ENCODE peak calls at places on chromosomes 5 and 9, in ten cellular contexts. One of them, this sample, is unnamed.

GRCh38 chr9:79667716-79668458 is 96.1 kb downstream of the TLE4 start:
- DNase-seq in amygdala: no peak
- DNase-seq in stimulated activated CD4-positive, alpha-beta T cell treated with anti-CD3 and anti-CD28 coated beads, Interleukin-2, amount 100 ng/mL, for 48 hours: no peak
- DNase-seq in epithelial cell of esophagus: no peak
- DNase-seq in NCI-H345: peak
- DNase-seq in HCEC 1CT: no peak
- DNase-seq in stimulated activated CD8-positive, alpha-beta memory T cell treated with anti-CD3 and anti-CD28 coated beads, Interleukin-15, amount 100 ng/mL, for 4 hours: no peak
- DNase-seq in Kasumi-1: no peak
- DNase-seq in tibial artery: no peak
- DNase-seq in upper lobe of right lung: no peak
- DNase-seq in this sample: no peak

GRCh38 chr5:129629581-129629980 is 118.3 kb upstream of the MINAR2 start:
- DNase-seq in NCI-H345: no peak
- DNase-seq in Kasumi-1: peak
- DNase-seq in tibial artery: no peak
- DNase-seq in upper lobe of right lung: no peak
- DNase-seq in epithelial cell of esophagus: no peak
- DNase-seq in amygdala: no peak
- DNase-seq in HCEC 1CT: no peak
- DNase-seq in stimulated activated CD4-positive, alpha-beta T cell treated with anti-CD3 and anti-CD28 coated beads, Interleukin-2, amount 100 ng/mL, for 48 hours: no peak
- DNase-seq in stimulated activated CD8-positive, alpha-beta memory T cell treated with anti-CD3 and anti-CD28 coated beads, Interleukin-15, amount 100 ng/mL, for 4 hours: no peak
- DNase-seq in this sample: no peak

GRCh38 chr9:107127608-107128007 is 155.5 kb upstream of the RAD23B start:
- DNase-seq in tibial artery: no peak
- DNase-seq in epithelial cell of esophagus: no peak
- DNase-seq in HCEC 1CT: no peak
- DNase-seq in amygdala: no peak
- DNase-seq in Kasumi-1: no peak
- DNase-seq in stimulated activated CD4-positive, alpha-beta T cell treated with anti-CD3 and anti-CD28 coated beads, Interleukin-2, amount 100 ng/mL, for 48 hours: no peak
- DNase-seq in upper lobe of right lung: no peak
- DNase-seq in NCI-H345: no peak
- DNase-seq in stimulated activated CD8-positive, alpha-beta memory T cell treated with anti-CD3 and anti-CD28 coated beads, Interleukin-15, amount 100 ng/mL, for 4 hours: no peak
- DNase-seq in this sample: no peak

GRCh38 chr5:17305024-17305423 is 87.6 kb downstream of the BASP1 start:
- DNase-seq in epithelial cell of esophagus: no peak
- DNase-seq in Kasumi-1: no peak
- DNase-seq in tibial artery: no peak
- DNase-seq in stimulated activated CD8-positive, alpha-beta memory T cell treated with anti-CD3 and anti-CD28 coated beads, Interleukin-15, amount 100 ng/mL, for 4 hours: no peak
- DNase-seq in amygdala: no peak
- DNase-seq in upper lobe of right lung: no peak
- DNase-seq in stimulated activated CD4-positive, alpha-beta T cell treated with anti-CD3 and anti-CD28 coated beads, Interleukin-2, amount 100 ng/mL, for 48 hours: no peak
- DNase-seq in HCEC 1CT: no peak
- DNase-seq in NCI-H345: no peak
- DNase-seq in this sample: no peak

GRCh38 chr5:137129906-137130680 is 369.0 kb downstream of the SPOCK1 start:
- DNase-seq in tibial artery: no peak
- DNase-seq in NCI-H345: no peak
- DNase-seq in HCEC 1CT: no peak
- DNase-seq in upper lobe of right lung: no peak
- DNase-seq in amygdala: no peak
- DNase-seq in stimulated activated CD8-positive, alpha-beta memory T cell treated with anti-CD3 and anti-CD28 coated beads, Interleukin-15, amount 100 ng/mL, for 4 hours: no peak
- DNase-seq in Kasumi-1: no peak
- DNase-seq in stimulated activated CD4-positive, alpha-beta T cell treated with anti-CD3 and anti-CD28 coated beads, Interleukin-2, amount 100 ng/mL, for 48 hours: no peak
- DNase-seq in epithelial cell of esophagus: no peak
- DNase-seq in this sample: no peak

GRCh38 chr5:56183507-56183906 is 49.6 kb downstream of the ANKRD55 start:
- DNase-seq in stimulated activated CD4-positive, alpha-beta T cell treated with anti-CD3 and anti-CD28 coated beads, Interleukin-2, amount 100 ng/mL, for 48 hours: no peak
- DNase-seq in HCEC 1CT: peak
- DNase-seq in upper lobe of right lung: no peak
- DNase-seq in amygdala: no peak
- DNase-seq in NCI-H345: no peak
- DNase-seq in Kasumi-1: no peak
- DNase-seq in tibial artery: no peak
- DNase-seq in epithelial cell of esophagus: peak
- DNase-seq in stimulated activated CD8-positive, alpha-beta memory T cell treated with anti-CD3 and anti-CD28 coated beads, Interleukin-15, amount 100 ng/mL, for 4 hours: no peak
- DNase-seq in this sample: peak

GRCh38 chr9:135036861-135037465 is 50.5 kb upstream of the OLFM1 start:
- DNase-seq in amygdala: no peak
- DNase-seq in NCI-H345: no peak
- DNase-seq in epithelial cell of esophagus: no peak
- DNase-seq in upper lobe of right lung: peak
- DNase-seq in HCEC 1CT: no peak
- DNase-seq in tibial artery: no peak
- DNase-seq in stimulated activated CD8-positive, alpha-beta memory T cell treated with anti-CD3 and anti-CD28 coated beads, Interleukin-15, amount 100 ng/mL, for 4 hours: no peak
- DNase-seq in stimulated activated CD4-positive, alpha-beta T cell treated with anti-CD3 and anti-CD28 coated beads, Interleukin-2, amount 100 ng/mL, for 48 hours: no peak
- DNase-seq in Kasumi-1: no peak
- DNase-seq in this sample: no peak

GRCh38 chr9:88418715-88419540 is 30.7 kb downstream of the SPIN1 start:
- DNase-seq in tibial artery: no peak
- DNase-seq in upper lobe of right lung: no peak
- DNase-seq in epithelial cell of esophagus: peak
- DNase-seq in stimulated activated CD4-positive, alpha-beta T cell treated with anti-CD3 and anti-CD28 coated beads, Interleukin-2, amount 100 ng/mL, for 48 hours: peak
- DNase-seq in stimulated activated CD8-positive, alpha-beta memory T cell treated with anti-CD3 and anti-CD28 coated beads, Interleukin-15, amount 100 ng/mL, for 4 hours: no peak
- DNase-seq in Kasumi-1: peak
- DNase-seq in NCI-H345: no peak
- DNase-seq in HCEC 1CT: peak
- DNase-seq in amygdala: no peak
- DNase-seq in this sample: no peak

GRCh38 chr9:128882677-128883590 is 1.0 kb downstream of the LRRC8A start:
- DNase-seq in stimulated activated CD8-positive, alpha-beta memory T cell treated with anti-CD3 and anti-CD28 coated beads, Interleukin-15, amount 100 ng/mL, for 4 hours: no peak
- DNase-seq in stimulated activated CD4-positive, alpha-beta T cell treated with anti-CD3 and anti-CD28 coated beads, Interleukin-2, amount 100 ng/mL, for 48 hours: no peak
- DNase-seq in Kasumi-1: peak
- DNase-seq in upper lobe of right lung: no peak
- DNase-seq in NCI-H345: no peak
- DNase-seq in tibial artery: no peak
- DNase-seq in amygdala: no peak
- DNase-seq in HCEC 1CT: no peak
- DNase-seq in epithelial cell of esophagus: peak
- DNase-seq in this sample: peak

GRCh38 chr5:74200560-74200959 is 440.0 kb downstream of the ENC1 start:
- DNase-seq in epithelial cell of esophagus: no peak
- DNase-seq in upper lobe of right lung: no peak
- DNase-seq in Kasumi-1: no peak
- DNase-seq in stimulated activated CD8-positive, alpha-beta memory T cell treated with anti-CD3 and anti-CD28 coated beads, Interleukin-15, amount 100 ng/mL, for 4 hours: no peak
- DNase-seq in stimulated activated CD4-positive, alpha-beta T cell treated with anti-CD3 and anti-CD28 coated beads, Interleukin-2, amount 100 ng/mL, for 48 hours: no peak
- DNase-seq in amygdala: no peak
- DNase-seq in HCEC 1CT: no peak
- DNase-seq in tibial artery: no peak
- DNase-seq in NCI-H345: no peak
- DNase-seq in this sample: no peak

GRCh38 chr9:5587024-5587423 is 41.9 kb upstream of the RIC1 start:
- DNase-seq in Kasumi-1: no peak
- DNase-seq in tibial artery: no peak
- DNase-seq in upper lobe of right lung: no peak
- DNase-seq in epithelial cell of esophagus: peak
- DNase-seq in HCEC 1CT: peak
- DNase-seq in NCI-H345: no peak
- DNase-seq in stimulated activated CD4-positive, alpha-beta T cell treated with anti-CD3 and anti-CD28 coated beads, Interleukin-2, amount 100 ng/mL, for 48 hours: peak
- DNase-seq in amygdala: no peak
- DNase-seq in stimulated activated CD8-positive, alpha-beta memory T cell treated with anti-CD3 and anti-CD28 coated beads, Interleukin-15, amount 100 ng/mL, for 4 hours: no peak
- DNase-seq in this sample: peak

GRCh38 chr5:135457424-135458071 is 5.4 kb upstream of the TIFAB start:
- DNase-seq in tibial artery: no peak
- DNase-seq in upper lobe of right lung: peak
- DNase-seq in amygdala: peak
- DNase-seq in NCI-H345: peak
- DNase-seq in epithelial cell of esophagus: peak
- DNase-seq in stimulated activated CD8-positive, alpha-beta memory T cell treated with anti-CD3 and anti-CD28 coated beads, Interleukin-15, amount 100 ng/mL, for 4 hours: no peak
- DNase-seq in stimulated activated CD4-positive, alpha-beta T cell treated with anti-CD3 and anti-CD28 coated beads, Interleukin-2, amount 100 ng/mL, for 48 hours: peak
- DNase-seq in HCEC 1CT: peak
- DNase-seq in Kasumi-1: peak
- DNase-seq in this sample: peak

GRCh38 chr5:172903790-172904189 is 55.4 kb upstream of the RPL26L1 start:
- DNase-seq in stimulated activated CD4-positive, alpha-beta T cell treated with anti-CD3 and anti-CD28 coated beads, Interleukin-2, amount 100 ng/mL, for 48 hours: no peak
- DNase-seq in epithelial cell of esophagus: peak
- DNase-seq in stimulated activated CD8-positive, alpha-beta memory T cell treated with anti-CD3 and anti-CD28 coated beads, Interleukin-15, amount 100 ng/mL, for 4 hours: no peak
- DNase-seq in tibial artery: no peak
- DNase-seq in HCEC 1CT: peak
- DNase-seq in upper lobe of right lung: no peak
- DNase-seq in amygdala: no peak
- DNase-seq in Kasumi-1: no peak
- DNase-seq in NCI-H345: no peak
- DNase-seq in this sample: peak

GRCh38 chr5:80246995-80247729 is 8.7 kb downstream of the SERINC5 start:
- DNase-seq in amygdala: no peak
- DNase-seq in stimulated activated CD8-positive, alpha-beta memory T cell treated with anti-CD3 and anti-CD28 coated beads, Interleukin-15, amount 100 ng/mL, for 4 hours: peak
- DNase-seq in tibial artery: peak
- DNase-seq in NCI-H345: peak
- DNase-seq in upper lobe of right lung: no peak
- DNase-seq in HCEC 1CT: peak
- DNase-seq in Kasumi-1: peak
- DNase-seq in epithelial cell of esophagus: peak
- DNase-seq in stimulated activated CD4-positive, alpha-beta T cell treated with anti-CD3 and anti-CD28 coated beads, Interleukin-2, amount 100 ng/mL, for 48 hours: peak
- DNase-seq in this sample: peak

GRCh38 chr9:85053206-85053605 is 383.7 kb downstream of the NTRK2 start:
- DNase-seq in HCEC 1CT: no peak
- DNase-seq in amygdala: no peak
- DNase-seq in NCI-H345: no peak
- DNase-seq in Kasumi-1: no peak
- DNase-seq in stimulated activated CD4-positive, alpha-beta T cell treated with anti-CD3 and anti-CD28 coated beads, Interleukin-2, amount 100 ng/mL, for 48 hours: no peak
- DNase-seq in epithelial cell of esophagus: peak
- DNase-seq in tibial artery: no peak
- DNase-seq in stimulated activated CD8-positive, alpha-beta memory T cell treated with anti-CD3 and anti-CD28 coated beads, Interleukin-15, amount 100 ng/mL, for 4 hours: no peak
- DNase-seq in upper lobe of right lung: no peak
- DNase-seq in this sample: no peak

GRCh38 chr9:71121275-71122168 is at the start of gene TRPM3:
- DNase-seq in epithelial cell of esophagus: no peak
- DNase-seq in NCI-H345: no peak
- DNase-seq in upper lobe of right lung: peak
- DNase-seq in HCEC 1CT: no peak
- DNase-seq in Kasumi-1: no peak
- DNase-seq in stimulated activated CD4-positive, alpha-beta T cell treated with anti-CD3 and anti-CD28 coated beads, Interleukin-2, amount 100 ng/mL, for 48 hours: no peak
- DNase-seq in tibial artery: peak
- DNase-seq in stimulated activated CD8-positive, alpha-beta memory T cell treated with anti-CD3 and anti-CD28 coated beads, Interleukin-15, amount 100 ng/mL, for 4 hours: no peak
- DNase-seq in amygdala: peak
- DNase-seq in this sample: no peak

GRCh38 chr9:77013186-77013931 is 6.1 kb upstream of the FOXB2 start:
- DNase-seq in stimulated activated CD4-positive, alpha-beta T cell treated with anti-CD3 and anti-CD28 coated beads, Interleukin-2, amount 100 ng/mL, for 48 hours: no peak
- DNase-seq in Kasumi-1: no peak
- DNase-seq in tibial artery: no peak
- DNase-seq in NCI-H345: no peak
- DNase-seq in stimulated activated CD8-positive, alpha-beta memory T cell treated with anti-CD3 and anti-CD28 coated beads, Interleukin-15, amount 100 ng/mL, for 4 hours: no peak
- DNase-seq in upper lobe of right lung: no peak
- DNase-seq in HCEC 1CT: no peak
- DNase-seq in amygdala: no peak
- DNase-seq in epithelial cell of esophagus: no peak
- DNase-seq in this sample: no peak

GRCh38 chr9:111805841-111806241 is 11.1 kb upstream of the SHOC1 start:
- DNase-seq in stimulated activated CD8-positive, alpha-beta memory T cell treated with anti-CD3 and anti-CD28 coated beads, Interleukin-15, amount 100 ng/mL, for 4 hours: no peak
- DNase-seq in tibial artery: no peak
- DNase-seq in stimulated activated CD4-positive, alpha-beta T cell treated with anti-CD3 and anti-CD28 coated beads, Interleukin-2, amount 100 ng/mL, for 48 hours: no peak
- DNase-seq in upper lobe of right lung: no peak
- DNase-seq in Kasumi-1: no peak
- DNase-seq in amygdala: no peak
- DNase-seq in NCI-H345: no peak
- DNase-seq in HCEC 1CT: peak
- DNase-seq in epithelial cell of esophagus: peak
- DNase-seq in this sample: peak

GRCh38 chr9:129422032-129422842 is 198.7 kb downstream of the C9orf50 start:
- DNase-seq in Kasumi-1: no peak
- DNase-seq in tibial artery: no peak
- DNase-seq in upper lobe of right lung: no peak
- DNase-seq in NCI-H345: no peak
- DNase-seq in HCEC 1CT: no peak
- DNase-seq in stimulated activated CD8-positive, alpha-beta memory T cell treated with anti-CD3 and anti-CD28 coated beads, Interleukin-15, amount 100 ng/mL, for 4 hours: no peak
- DNase-seq in stimulated activated CD4-positive, alpha-beta T cell treated with anti-CD3 and anti-CD28 coated beads, Interleukin-2, amount 100 ng/mL, for 48 hours: no peak
- DNase-seq in amygdala: no peak
- DNase-seq in epithelial cell of esophagus: peak
- DNase-seq in this sample: no peak

GRCh38 chr9:82961504-82962125 is 101.3 kb downstream of the RASEF start:
- DNase-seq in tibial artery: peak
- DNase-seq in stimulated activated CD8-positive, alpha-beta memory T cell treated with anti-CD3 and anti-CD28 coated beads, Interleukin-15, amount 100 ng/mL, for 4 hours: no peak
- DNase-seq in upper lobe of right lung: peak
- DNase-seq in epithelial cell of esophagus: peak
- DNase-seq in amygdala: peak
- DNase-seq in stimulated activated CD4-positive, alpha-beta T cell treated with anti-CD3 and anti-CD28 coated beads, Interleukin-2, amount 100 ng/mL, for 48 hours: peak
- DNase-seq in Kasumi-1: peak
- DNase-seq in HCEC 1CT: peak
- DNase-seq in NCI-H345: peak
- DNase-seq in this sample: peak

GRCh38 chr5:32600057-32600622 is 14.8 kb downstream of the SUB1 start:
- DNase-seq in Kasumi-1: no peak
- DNase-seq in upper lobe of right lung: no peak
- DNase-seq in stimulated activated CD4-positive, alpha-beta T cell treated with anti-CD3 and anti-CD28 coated beads, Interleukin-2, amount 100 ng/mL, for 48 hours: no peak
- DNase-seq in tibial artery: no peak
- DNase-seq in stimulated activated CD8-positive, alpha-beta memory T cell treated with anti-CD3 and anti-CD28 coated beads, Interleukin-15, amount 100 ng/mL, for 4 hours: no peak
- DNase-seq in NCI-H345: no peak
- DNase-seq in amygdala: no peak
- DNase-seq in HCEC 1CT: peak
- DNase-seq in epithelial cell of esophagus: peak
- DNase-seq in this sample: peak

GRCh38 chr5:107388111-107388861 is 282.5 kb downstream of the EFNA5 start:
- DNase-seq in stimulated activated CD4-positive, alpha-beta T cell treated with anti-CD3 and anti-CD28 coated beads, Interleukin-2, amount 100 ng/mL, for 48 hours: no peak
- DNase-seq in HCEC 1CT: peak
- DNase-seq in epithelial cell of esophagus: peak
- DNase-seq in tibial artery: no peak
- DNase-seq in upper lobe of right lung: no peak
- DNase-seq in amygdala: no peak
- DNase-seq in stimulated activated CD8-positive, alpha-beta memory T cell treated with anti-CD3 and anti-CD28 coated beads, Interleukin-15, amount 100 ng/mL, for 4 hours: no peak
- DNase-seq in NCI-H345: no peak
- DNase-seq in Kasumi-1: peak
- DNase-seq in this sample: peak

GRCh38 chr9:33476503-33476902 is 2.8 kb upstream of the NOL6 start:
- DNase-seq in tibial artery: no peak
- DNase-seq in stimulated activated CD4-positive, alpha-beta T cell treated with anti-CD3 and anti-CD28 coated beads, Interleukin-2, amount 100 ng/mL, for 48 hours: no peak
- DNase-seq in epithelial cell of esophagus: no peak
- DNase-seq in HCEC 1CT: no peak
- DNase-seq in NCI-H345: no peak
- DNase-seq in stimulated activated CD8-positive, alpha-beta memory T cell treated with anti-CD3 and anti-CD28 coated beads, Interleukin-15, amount 100 ng/mL, for 4 hours: no peak
- DNase-seq in upper lobe of right lung: no peak
- DNase-seq in Kasumi-1: no peak
- DNase-seq in amygdala: no peak
- DNase-seq in this sample: no peak

GRCh38 chr9:94824913-94825619 is 98.6 kb downstream of the AOPEP start:
- DNase-seq in epithelial cell of esophagus: no peak
- DNase-seq in tibial artery: no peak
- DNase-seq in upper lobe of right lung: no peak
- DNase-seq in stimulated activated CD8-positive, alpha-beta memory T cell treated with anti-CD3 and anti-CD28 coated beads, Interleukin-15, amount 100 ng/mL, for 4 hours: no peak
- DNase-seq in amygdala: no peak
- DNase-seq in stimulated activated CD4-positive, alpha-beta T cell treated with anti-CD3 and anti-CD28 coated beads, Interleukin-2, amount 100 ng/mL, for 48 hours: no peak
- DNase-seq in Kasumi-1: peak
- DNase-seq in NCI-H345: no peak
- DNase-seq in HCEC 1CT: no peak
- DNase-seq in this sample: no peak

GRCh38 chr9:38208206-38208901 is 139.3 kb upstream of the SHB start:
- DNase-seq in stimulated activated CD4-positive, alpha-beta T cell treated with anti-CD3 and anti-CD28 coated beads, Interleukin-2, amount 100 ng/mL, for 48 hours: no peak
- DNase-seq in NCI-H345: no peak
- DNase-seq in HCEC 1CT: no peak
- DNase-seq in Kasumi-1: no peak
- DNase-seq in tibial artery: no peak
- DNase-seq in epithelial cell of esophagus: peak
- DNase-seq in amygdala: no peak
- DNase-seq in stimulated activated CD8-positive, alpha-beta memory T cell treated with anti-CD3 and anti-CD28 coated beads, Interleukin-15, amount 100 ng/mL, for 4 hours: no peak
- DNase-seq in upper lobe of right lung: no peak
- DNase-seq in this sample: no peak

GRCh38 chr9:135980926-135981630 is 19.9 kb upstream of the UBAC1 start:
- DNase-seq in epithelial cell of esophagus: no peak
- DNase-seq in tibial artery: no peak
- DNase-seq in upper lobe of right lung: no peak
- DNase-seq in HCEC 1CT: no peak
- DNase-seq in Kasumi-1: no peak
- DNase-seq in stimulated activated CD4-positive, alpha-beta T cell treated with anti-CD3 and anti-CD28 coated beads, Interleukin-2, amount 100 ng/mL, for 48 hours: no peak
- DNase-seq in NCI-H345: no peak
- DNase-seq in amygdala: peak
- DNase-seq in stimulated activated CD8-positive, alpha-beta memory T cell treated with anti-CD3 and anti-CD28 coated beads, Interleukin-15, amount 100 ng/mL, for 4 hours: no peak
- DNase-seq in this sample: no peak

GRCh38 chr9:127755558-127756060 is 20.5 kb upstream of the TOR2A start:
- DNase-seq in amygdala: no peak
- DNase-seq in tibial artery: no peak
- DNase-seq in Kasumi-1: no peak
- DNase-seq in NCI-H345: no peak
- DNase-seq in stimulated activated CD4-positive, alpha-beta T cell treated with anti-CD3 and anti-CD28 coated beads, Interleukin-2, amount 100 ng/mL, for 48 hours: no peak
- DNase-seq in stimulated activated CD8-positive, alpha-beta memory T cell treated with anti-CD3 and anti-CD28 coated beads, Interleukin-15, amount 100 ng/mL, for 4 hours: no peak
- DNase-seq in upper lobe of right lung: no peak
- DNase-seq in HCEC 1CT: no peak
- DNase-seq in epithelial cell of esophagus: no peak
- DNase-seq in this sample: no peak

GRCh38 chr9:16505159-16505558 is 365.3 kb downstream of the BNC2 start:
- DNase-seq in HCEC 1CT: peak
- DNase-seq in stimulated activated CD4-positive, alpha-beta T cell treated with anti-CD3 and anti-CD28 coated beads, Interleukin-2, amount 100 ng/mL, for 48 hours: no peak
- DNase-seq in stimulated activated CD8-positive, alpha-beta memory T cell treated with anti-CD3 and anti-CD28 coated beads, Interleukin-15, amount 100 ng/mL, for 4 hours: no peak
- DNase-seq in epithelial cell of esophagus: no peak
- DNase-seq in amygdala: no peak
- DNase-seq in tibial artery: no peak
- DNase-seq in Kasumi-1: no peak
- DNase-seq in upper lobe of right lung: no peak
- DNase-seq in NCI-H345: no peak
- DNase-seq in this sample: peak